ENCODE peak calls at places on chromosomes 2 and 18, in eight cellular contexts. K is stimulated activated naive CD8-positive, alpha-beta T cell treated with anti-CD3 and anti-CD28 coated beads, Interleukin-15, Interleukin-2, amounts not matched to agents 100 U/mL and 50 U/mL, for 24 hours; J is NCI-H1436 treated with DMSO at 0.1 percent for 48 hours; H is dorsolateral prefrontal cortex; R is IMR-90; X is mucosa of gallbladder; V is NCI-H1930; E is iPS-NIHi11. L is an unnamed sample.

GRCh38 chr2:219252084-219252483 is 959 bp upstream of the TUBA4B start:
- DNase-seq in K (no peak), J (no peak), H (no peak), R (no peak), X (no peak), V (no peak), E (no peak), L (no peak)

GRCh38 chr2:17442334-17442733 is 75.9 kb downstream of the RAD51AP2 start:
- DNase-seq in K (no peak), J (no peak), H (no peak), R (peak), X (no peak), V (no peak), E (no peak), L (no peak)

GRCh38 chr2:67625178-67625577 is 228.0 kb downstream of the ETAA1 start:
- DNase-seq in K (no peak), J (no peak), H (no peak), R (peak), X (no peak), V (no peak), E (no peak), L (no peak)

GRCh38 chr2:198096007-198096406 is 291.6 kb downstream of the PLCL1 start:
- DNase-seq in K (no peak), J (no peak), H (no peak), R (no peak), X (no peak), V (no peak), E (no peak), L (no peak)

GRCh38 chr2:207143474-207144190 is 22.1 kb downstream of the KLF7 start:
- DNase-seq in K (peak), J (peak), H (no peak), R (no peak), X (peak), V (no peak), E (no peak), L (peak)

GRCh38 chr2:161166538-161167409 is 6.5 kb downstream of the TANK start:
- DNase-seq in K (peak), J (no peak), H (no peak), R (peak), X (no peak), V (no peak), E (no peak), L (no peak)

GRCh38 chr18:24023185-24023814 is 8.7 kb downstream of the TTC39C start:
- DNase-seq in K (no peak), J (no peak), H (no peak), R (no peak), X (no peak), V (no peak), E (peak), L (no peak)

GRCh38 chr18:62788891-62789290 is 73.5 kb downstream of the PHLPP1 start:
- DNase-seq in K (no peak), J (no peak), H (no peak), R (no peak), X (no peak), V (peak), E (no peak), L (no peak)

GRCh38 chr2:58054264-58054663 is 7.7 kb downstream of the VRK2 start:
- DNase-seq in K (no peak), J (no peak), H (no peak), R (peak), X (no peak), V (no peak), E (no peak), L (no peak)

GRCh38 chr2:67895171-67895941 is 167.4 kb downstream of the C1D start:
- DNase-seq in K (no peak), J (no peak), H (no peak), R (no peak), X (no peak), V (no peak), E (peak), L (no peak)

GRCh38 chr2:128598862-128599441 is 280.3 kb upstream of the HS6ST1 start:
- DNase-seq in K (no peak), J (no peak), H (no peak), R (no peak), X (no peak), V (no peak), E (no peak), L (no peak)

GRCh38 chr18:56036673-56037072 is 448.7 kb upstream of the TCF4 start:
- DNase-seq in K (no peak), J (no peak), H (no peak), R (peak), X (no peak), V (no peak), E (no peak), L (no peak)

GRCh38 chr2:100178085-100178788 is 35.8 kb upstream of the AFF3 start:
- DNase-seq in K (peak), J (no peak), H (no peak), R (peak), X (no peak), V (peak), E (peak), L (no peak)

GRCh38 chr2:162840598-162841246 is 2.2 kb upstream of the KCNH7 start:
- DNase-seq in K (peak), J (no peak), H (peak), R (peak), X (peak), V (no peak), E (peak), L (peak)

GRCh38 chr2:190791347-190791982 is 89.2 kb upstream of the GLS start:
- DNase-seq in K (peak), J (no peak), H (no peak), R (peak), X (no peak), V (no peak), E (peak), L (no peak)

L was measured in C1 segment of cervical spinal cord.